ENCODE peak calls at places on chromosome 17, in four cellular contexts. L is AG08395, R is NCI-H2227 treated with DMSO at 0.1 percent for 48 hours, F is left cardiac atrium. U is an unnamed sample.

GRCh38 chr17:79038545-79039135 is 14.7 kb downstream of the C1QTNF1 start:
- DNase-seq in L (peak; percentile 95), R (no peak), F (peak; percentile 80), U (peak; percentile 91)

GRCh38 chr17:48241131-48241591 is 133.6 kb downstream of the SNX11 start:
- DNase-seq in L (peak; percentile 76), R (no peak), F (peak; percentile 44), U (peak; percentile 93)

GRCh38 chr17:27283057-27283456 is 10.9 kb upstream of the WSB1 start:
- DNase-seq in L (no peak), R (no peak), F (no peak), U (no peak)

GRCh38 chr17:71866095-71866494 is 254.7 kb upstream of the SOX9 start:
- DNase-seq in L (no peak), R (no peak), F (no peak), U (no peak)

GRCh38 chr17:2050246-2050866 is 4.5 kb upstream of the HIC1 start:
- DNase-seq in L (peak; percentile 65), R (peak; percentile 50), F (peak; percentile 79), U (peak; percentile 77)

GRCh38 chr17:59355695-59356323 is 24.4 kb downstream of the YPEL2 start:
- DNase-seq in L (peak; percentile 36), R (no peak), F (no peak), U (no peak)

GRCh38 chr17:81254955-81255717 is 16.0 kb downstream of the NDUFAF8 start:
- DNase-seq in L (peak; percentile 82), R (peak; percentile 95), F (peak; percentile 87), U (peak; percentile 79)

GRCh38 chr17:58417300-58418092 is at the start of gene RNF43:
- DNase-seq in L (peak; percentile 88), R (peak; percentile 91), F (peak; percentile 86), U (peak; percentile 77)

GRCh38 chr17:69637399-69638165 is 223.1 kb downstream of the MAP2K6 start:
- DNase-seq in L (peak; percentile 80), R (no peak), F (no peak), U (peak; percentile 72)

GRCh38 chr17:80656590-80656989 is 112.0 kb downstream of the RPTOR start:
- DNase-seq in L (no peak), R (no peak), F (no peak), U (no peak)

GRCh38 chr17:82881900-82882714 is 42.3 kb upstream of the ZNF750 start:
- DNase-seq in L (no peak), R (no peak), F (peak; percentile 65), U (no peak)

GRCh38 chr17:47305302-47305923 is 18.3 kb upstream of the EFCAB13 start:
- DNase-seq in L (peak; percentile 86), R (no peak), F (no peak), U (peak; percentile 95)

GRCh38 chr17:80584171-80584905 is 39.7 kb downstream of the RPTOR start:
- DNase-seq in L (no peak), R (no peak), F (no peak), U (peak; percentile 18)

GRCh38 chr17:79224476-79224875 is 149.9 kb downstream of the ENGASE start:
- DNase-seq in L (no peak), R (no peak), F (no peak), U (no peak)

GRCh38 chr17:81039854-81040758 is 5.2 kb downstream of the BAIAP2 start:
- DNase-seq in L (peak; percentile 69), R (peak; percentile 75), F (no peak), U (peak; percentile 84)

GRCh38 chr17:40095944-40096791 is 4.2 kb downstream of the NR1D1 start:
- DNase-seq in L (no peak), R (no peak), F (peak; percentile 66), U (no peak)

GRCh38 chr17:73782641-73783381 is 138.6 kb upstream of the SDK2 start:
- DNase-seq in L (no peak), R (no peak), F (no peak), U (no peak)

GRCh38 chr17:2784864-2785263 is 11.4 kb upstream of the RAP1GAP2 start:
- DNase-seq in L (no peak), R (no peak), F (no peak), U (no peak)

GRCh38 chr17:13993106-13993505 is 76.2 kb upstream of the COX10 start:
- DNase-seq in L (no peak), R (no peak), F (no peak), U (no peak)

GRCh38 chr17:37041931-37042330 is 93.2 kb downstream of the AATF start:
- DNase-seq in L (no peak), R (no peak), F (no peak), U (no peak)